ENCODE peak calls at places on chromosomes 2 and 18, in seven cellular contexts. T is spleen, K is mammary epithelial cell, V is heart right ventricle, L is HepG2, Q is GM23248, W is body of pancreas. N is an unnamed sample. For H3K4me1, the result is how much of the 10 kb centered on the place peaks cover.

GRCh38 chr2:185417111-185417510 is 321.5 kb upstream of the FSIP2 start:
- DNase-seq in T (no peak), K (no peak), V (no peak), L (no peak), Q (no peak), W (no peak), N (no peak)

GRCh38 chr2:220365023-220365422 is 737.6 kb downstream of the SLC4A3 start:
- DNase-seq in T (no peak), K (peak), V (no peak), L (no peak), Q (peak), W (no peak), N (no peak)

GRCh38 chr18:27075828-27076227 is 109.3 kb downstream of the CHST9 start:
- DNase-seq in T (no peak), K (no peak), V (no peak), L (no peak), Q (no peak), W (no peak), N (no peak)

GRCh38 chr2:166240387-166241313 is 112.8 kb upstream of the SCN1A start:
- DNase-seq in T (no peak), K (peak), V (no peak), L (no peak), Q (peak), W (no peak), N (no peak)

GRCh38 chr2:10234409-10235094 is 68.2 kb upstream of the HPCAL1 start:
- DNase-seq in T (peak), K (no peak), V (no peak), L (no peak), Q (no peak), W (no peak), N (no peak)

GRCh38 chr2:232927793-232928563 is 57.9 kb downstream of the SNORC start:
- DNase-seq in T (no peak), K (no peak), V (no peak), L (no peak), Q (peak), W (peak), N (no peak)

GRCh38 chr2:54586062-54586982 is 130.2 kb downstream of the SPTBN1 start:
- DNase-seq in T (no peak), K (no peak), V (no peak), L (no peak), Q (peak), W (no peak), N (no peak)

GRCh38 chr18:58320907-58321561 is 277.0 kb downstream of the NEDD4L start:
- DNase-seq in T (no peak), K (no peak), V (no peak), L (no peak), Q (no peak), W (no peak), N (no peak)

GRCh38 chr2:175026385-175026784 is 21.2 kb upstream of the CHN1 start:
- DNase-seq in T (no peak), K (no peak), V (no peak), L (no peak), Q (no peak), W (no peak), N (no peak)

GRCh38 chr18:44937985-44938384 is 257.3 kb downstream of the SETBP1 start:
- DNase-seq in T (no peak), K (no peak), V (no peak), L (no peak), Q (no peak), W (no peak), N (no peak)

GRCh38 chr2:17309741-17310339 is 208.4 kb downstream of the RAD51AP2 start:
- DNase-seq in T (no peak), K (peak), V (no peak), L (peak), Q (peak), W (peak), N (peak)

GRCh38 chr2:120397362-120397811 is 51.5 kb downstream of the INHBB start:
- DNase-seq in T (no peak), K (no peak), V (no peak), L (peak), Q (peak), W (no peak), N (no peak)

GRCh38 chr2:75157435-75157834 is 41.9 kb downstream of the TACR1 start:
- DNase-seq in T (no peak), K (no peak), V (no peak), L (no peak), Q (peak), W (no peak), N (no peak)

GRCh38 chr2:148901142-148901541 is 26.1 kb downstream of the KIF5C start:
- DNase-seq in T (no peak), K (no peak), V (no peak), L (no peak), Q (no peak), W (no peak), N (no peak)

GRCh38 chr2:98601532-98602132 is 6.7 kb downstream of the COA5 start:
- DNase-seq in T (no peak), K (peak), V (no peak), L (peak), Q (peak), W (no peak), N (peak)

GRCh38 chr18:28043631-28044030 is 133.3 kb downstream of the CDH2 start:
- DNase-seq in T (no peak), K (no peak), V (no peak), L (no peak), Q (peak), W (no peak), N (no peak)

GRCh38 chr2:32697156-32697555 is 69.3 kb downstream of the TTC27 start:
- DNase-seq in T (no peak), K (peak), V (no peak), L (no peak), Q (peak), W (no peak), N (no peak)

GRCh38 chr2:216765810-216766259 is 70.5 kb upstream of the IGFBP5 start:
- DNase-seq in T (peak), K (no peak), V (peak), L (peak), Q (no peak), W (no peak), N (no peak)

GRCh38 chr2:11305958-11306357 is 38.5 kb downstream of the ROCK2 start:
- DNase-seq in T (no peak), K (peak), V (no peak), L (no peak), Q (peak), W (no peak), N (no peak)

GRCh38 chr18:32770651-32771168 is 2.1 kb downstream of the KLHL14 start:
- DNase-seq in T (peak), K (no peak), V (no peak), L (no peak), Q (no peak), W (peak), N (no peak)

GRCh38 chr2:9480157-9480556 is 5.8 kb downstream of the IAH1 start:
- DNase-seq in T (no peak), K (no peak), V (no peak), L (peak), Q (no peak), W (no peak), N (no peak)

GRCh38 chr2:161104054-161104553 is 56.1 kb upstream of the TANK start:
- DNase-seq in T (no peak), K (peak), V (no peak), L (no peak), Q (no peak), W (no peak), N (no peak)

GRCh38 chr2:30152385-30152784 is 5.6 kb downstream of the YPEL5 start:
- DNase-seq in T (no peak), K (no peak), V (no peak), L (no peak), Q (no peak), W (no peak), N (peak)

GRCh38 chr2:11746807-11747459 is 501 bp downstream of the LPIN1 start:
- DNase-seq in T (no peak), K (peak), V (no peak), L (peak), Q (peak), W (peak), N (peak)

GRCh38 chr2:66888791-66889631 is 454.1 kb downstream of the MEIS1 start:
- DNase-seq in T (no peak), K (peak), V (no peak), L (no peak), Q (peak), W (no peak), N (no peak)

GRCh38 chr2:105802587-105802986 is 57.9 kb downstream of the NCK2 start:
- DNase-seq in T (peak), K (peak), V (no peak), L (no peak), Q (no peak), W (no peak), N (peak)

GRCh38 chr2:23207871-23208270 is 177.1 kb upstream of the KLHL29 start:
- DNase-seq in T (no peak), K (no peak), V (no peak), L (peak), Q (peak), W (no peak), N (no peak)

GRCh38 chr2:5077479-5078089 is 614.6 kb upstream of the SOX11 start:
- DNase-seq in T (no peak), K (no peak), V (no peak), L (no peak), Q (no peak), W (no peak), N (no peak)

GRCh38 chr18:51290864-51291263 is 93.4 kb upstream of the MEX3C start:
- DNase-seq in T (no peak), K (peak), V (no peak), L (no peak), Q (peak), W (no peak), N (no peak)

GRCh38 chr2:230913406-230913805 is 11.6 kb downstream of the GPR55 start:
- DNase-seq in T (peak), K (no peak), V (no peak), L (peak), Q (peak), W (peak), N (peak)

GRCh38 chr2:7915302-7916200 is 766.3 kb upstream of the ID2 start:
- DNase-seq in T (no peak), K (no peak), V (no peak), L (no peak), Q (peak), W (no peak), N (no peak)

GRCh38 chr2:189959450-189959849 is 103.1 kb downstream of the MSTN start:
- DNase-seq in T (no peak), K (no peak), V (no peak), L (no peak), Q (no peak), W (peak), N (no peak)

GRCh38 chr18:76488190-76488589 is 6.9 kb downstream of the ZNF516 start:
- DNase-seq in T (no peak), K (no peak), V (no peak), L (no peak), Q (peak), W (no peak), N (no peak)
- H3K4me1 ChIP-seq in T (half or more), K (under half), V (under half), L (half or more), Q (under half), W (under half), N (under half)

DNA sequence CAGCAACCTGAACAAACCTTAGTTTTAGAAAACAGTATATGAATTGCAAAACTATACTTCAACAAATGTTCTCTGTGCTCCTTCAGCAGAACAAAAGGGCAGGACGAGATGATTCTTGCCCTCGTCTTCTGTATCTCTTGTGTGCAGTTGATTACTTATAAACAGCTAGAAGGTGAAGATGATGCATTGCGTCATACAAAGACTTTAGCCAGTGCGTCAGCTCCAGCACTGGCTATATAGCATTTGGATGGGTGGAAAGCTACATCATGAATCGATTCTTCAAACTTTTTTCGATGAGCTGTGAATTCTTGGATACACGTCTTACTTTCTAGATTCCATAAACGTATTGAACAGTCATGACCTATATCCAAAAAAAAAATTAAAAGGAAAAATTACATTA is 117.1 kb downstream of the STRN start:
- DNase-seq in T (no peak), K (no peak), V (no peak), L (no peak), Q (no peak), W (no peak), N (no peak)
- H3K4me3 ChIP-seq in T (no peak), K (no peak), V (no peak), L (no peak), Q (no peak), W (no peak), N (no peak)

DNA sequence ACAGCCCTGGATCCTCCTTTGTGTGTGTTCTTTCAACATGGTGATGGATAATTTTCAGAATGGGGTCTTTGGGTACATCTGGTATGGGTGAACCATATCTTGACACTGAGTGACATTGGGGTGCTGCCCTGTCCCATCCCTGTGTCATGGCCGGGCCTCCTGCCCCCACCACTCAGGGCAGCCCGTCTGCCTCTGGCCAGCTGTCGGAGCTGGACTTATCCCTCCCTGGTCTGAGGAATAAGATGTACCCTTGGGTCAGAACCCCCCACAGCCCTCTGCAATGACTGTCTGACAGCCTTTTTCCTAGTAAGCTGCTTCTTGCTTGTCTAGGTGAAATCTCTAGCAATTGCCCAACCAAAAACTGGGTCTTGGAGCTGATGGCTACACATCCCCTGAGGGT is 142.9 kb downstream of the SH3RF3 start:
- DNase-seq in T (peak), K (no peak), V (no peak), L (no peak), Q (no peak), W (no peak), N (no peak)
- H3K27ac ChIP-seq in T (no peak), K (no peak), V (no peak), L (no peak), Q (no peak), W (no peak), N (no peak)

GRCh38 chr2:162340822-162341221 is 3.1 kb upstream of the GCA start:
- DNase-seq in T (no peak), K (no peak), V (no peak), L (no peak), Q (no peak), W (no peak), N (no peak)
- H3K4me1 ChIP-seq in T (under half), K (under half), V (under half), L (under half), Q (under half), W (under half), N (under half)

DNA sequence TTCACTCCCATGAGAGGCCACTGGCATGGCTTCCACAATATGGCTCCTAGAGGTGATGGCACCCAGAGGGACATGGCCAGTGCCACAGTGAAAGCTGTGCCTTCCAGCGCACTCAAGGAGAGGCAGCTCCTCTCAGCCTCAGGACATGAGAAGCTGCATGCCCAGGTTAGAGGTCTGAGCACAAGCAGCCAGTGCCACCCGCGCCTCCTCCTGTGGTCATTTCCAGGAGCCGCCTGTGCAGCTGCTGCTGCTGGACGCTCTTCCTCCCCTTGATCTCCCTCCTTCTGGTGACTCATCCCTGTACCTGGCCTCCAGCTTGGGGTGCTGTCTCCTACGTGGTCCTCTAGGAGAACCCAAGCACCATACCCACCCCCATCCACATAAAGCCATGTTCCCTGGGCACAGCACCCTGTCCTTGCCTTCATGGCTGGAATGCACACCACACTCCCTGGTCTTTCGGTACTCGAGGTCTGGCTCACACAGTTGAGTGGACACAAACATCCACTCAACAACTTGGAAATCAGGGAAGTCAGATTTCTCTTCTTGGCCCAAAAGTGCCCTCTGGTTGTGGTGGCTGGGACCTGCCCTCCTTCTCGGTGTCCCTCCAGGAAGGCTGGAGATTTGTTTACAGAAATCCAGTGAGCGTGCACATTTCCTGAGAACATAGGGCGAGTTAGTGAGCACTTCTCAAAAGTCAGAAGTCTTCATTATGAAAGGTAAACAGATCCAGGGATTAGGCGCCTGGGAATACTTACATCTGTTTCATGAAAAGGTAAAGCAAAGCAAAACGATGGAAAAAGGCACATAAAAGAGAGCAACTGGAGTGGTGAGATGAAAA is 96.7 kb downstream of the EIPR1 start:
- DNase-seq in T (peak), K (no peak), V (no peak), L (no peak), Q (no peak), W (no peak), N (no peak)
- H3K4me3 ChIP-seq in T (no peak), K (no peak), V (no peak), L (no peak), Q (no peak), W (no peak), N (no peak)

GRCh38 chr2:110114801-110115200 is 821 bp downstream of the MALL start:
- DNase-seq in T (no peak), K (no peak), V (no peak), L (no peak), Q (peak), W (no peak), N (no peak)
- H3K27ac ChIP-seq in T (peak), K (peak), V (peak), L (no peak), Q (no peak), W (no peak), N (no peak)

DNA sequence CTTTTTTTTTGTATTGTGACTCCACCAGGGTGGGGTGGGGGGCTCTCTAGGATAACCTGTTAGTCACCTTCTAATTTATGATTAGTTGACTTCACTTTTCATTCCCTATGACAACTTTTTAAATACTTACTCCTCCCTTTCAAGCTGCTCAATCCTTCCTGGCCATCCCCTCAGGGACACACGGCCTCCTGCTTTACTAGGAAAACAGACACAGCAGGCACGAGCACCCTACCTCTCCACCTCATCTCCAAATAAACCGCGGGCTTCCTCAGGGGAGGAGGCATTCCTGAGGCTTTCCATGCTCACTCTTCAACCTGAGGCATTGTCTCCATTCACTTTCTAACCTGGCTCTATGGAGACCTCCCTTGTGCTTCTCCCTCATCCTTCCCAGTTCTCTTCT is 33.0 kb downstream of the B4GALT6 start:
- DNase-seq in T (no peak), K (no peak), V (no peak), L (no peak), Q (no peak), W (no peak), N (no peak)
- H3K4me1 ChIP-seq in T (under half), K (under half), V (under half), L (under half), Q (under half), W (under half), N (under half)

DNA sequence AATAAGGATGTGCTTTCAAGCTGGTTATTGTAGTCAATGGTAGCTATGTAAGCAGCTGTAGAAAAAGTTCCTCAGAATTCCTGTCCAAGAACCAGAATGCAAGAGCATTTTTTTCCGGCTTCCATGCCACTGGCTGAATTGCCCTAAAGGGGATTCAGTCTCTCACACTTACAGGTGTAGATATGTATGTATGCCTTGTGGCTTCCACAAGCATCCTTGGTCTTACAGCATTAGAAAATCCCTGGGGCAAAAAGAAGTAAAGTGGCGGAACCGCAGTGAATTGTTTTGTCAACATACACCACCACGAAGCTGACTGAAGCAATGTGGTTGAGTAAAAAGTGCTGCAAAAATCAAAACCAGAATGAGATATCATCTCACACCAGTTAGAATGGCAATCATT is 54.6 kb downstream of the FANCL start:
- DNase-seq in T (no peak), K (no peak), V (no peak), L (no peak), Q (no peak), W (no peak), N (no peak)
- H3K4me3 ChIP-seq in T (no peak), K (no peak), V (no peak), L (no peak), Q (no peak), W (no peak), N (no peak)